ENCODE peak calls at places on chromosomes 1 and 21, in nine cellular contexts. O, M, K, G, I, R, B, D and Z are unnamed samples.

GRCh38 chr1:51433269-51433971 is 85.6 kb downstream of the EPS15 start:
- DNase-seq in O (no peak), M (no peak), K (peak), G (no peak), I (no peak), R (no peak), B (no peak), D (no peak), Z (no peak)

GRCh38 chr1:212609701-212610574 is 1.4 kb downstream of the ATF3 start:
- DNase-seq in O (no peak), M (peak), K (peak), G (no peak), I (no peak), R (no peak), B (no peak), D (no peak), Z (no peak)

GRCh38 chr1:9350011-9350907 is 57.6 kb downstream of the SPSB1 start:
- DNase-seq in O (no peak), M (no peak), K (no peak), G (no peak), I (no peak), R (no peak), B (no peak), D (no peak), Z (no peak)

GRCh38 chr21:45471229-45472052 is 66.5 kb downstream of the COL18A1 start:
- DNase-seq in O (no peak), M (no peak), K (no peak), G (no peak), I (no peak), R (no peak), B (no peak), D (no peak), Z (peak)

GRCh38 chr1:24936688-24937087 is 6.6 kb upstream of the RUNX3 start:
- DNase-seq in O (no peak), M (no peak), K (no peak), G (no peak), I (no peak), R (no peak), B (no peak), D (no peak), Z (no peak)

GRCh38 chr1:85118751-85119150 is 70.5 kb upstream of the MCOLN3 start:
- DNase-seq in O (no peak), M (no peak), K (no peak), G (no peak), I (no peak), R (no peak), B (no peak), D (no peak), Z (no peak)

GRCh38 chr1:172561252-172561651 is 28.3 kb downstream of the SUCO start:
- DNase-seq in O (no peak), M (no peak), K (no peak), G (no peak), I (no peak), R (no peak), B (no peak), D (no peak), Z (no peak)

GRCh38 chr1:206687251-206687914 is 2.7 kb downstream of the MAPKAPK2 start:
- DNase-seq in O (no peak), M (no peak), K (no peak), G (no peak), I (no peak), R (no peak), B (no peak), D (no peak), Z (no peak)

GRCh38 chr1:245380790-245381535 is 226.2 kb downstream of the KIF26B start:
- DNase-seq in O (no peak), M (peak), K (no peak), G (no peak), I (no peak), R (no peak), B (no peak), D (no peak), Z (no peak)

GRCh38 chr1:210362526-210362925 is 33.8 kb downstream of the HHAT start:
- DNase-seq in O (no peak), M (no peak), K (no peak), G (no peak), I (no peak), R (no peak), B (no peak), D (no peak), Z (no peak)

GRCh38 chr1:70617728-70618127 is 206.7 kb downstream of the CTH start:
- DNase-seq in O (no peak), M (no peak), K (no peak), G (no peak), I (no peak), R (no peak), B (no peak), D (no peak), Z (no peak)

GRCh38 chr1:237953238-237953637 is 62.5 kb upstream of the ZP4 start:
- DNase-seq in O (no peak), M (peak), K (no peak), G (no peak), I (no peak), R (no peak), B (no peak), D (no peak), Z (no peak)

GRCh38 chr1:1141911-1142250 is 26.0 kb upstream of the C1orf159 start:
- DNase-seq in O (no peak), M (no peak), K (no peak), G (no peak), I (no peak), R (no peak), B (no peak), D (no peak), Z (no peak)

GRCh38 chr21:42784276-42784675 is 95.1 kb downstream of the WDR4 start:
- DNase-seq in O (no peak), M (no peak), K (no peak), G (no peak), I (no peak), R (no peak), B (no peak), D (no peak), Z (no peak)

GRCh38 chr1:234987415-234988159 is 141.1 kb downstream of the TOMM20 start:
- DNase-seq in O (no peak), M (peak), K (no peak), G (peak), I (no peak), R (no peak), B (no peak), D (no peak), Z (peak)

GRCh38 chr1:1062364-1063163 is 11.5 kb downstream of the RNF223 start:
- DNase-seq in O (no peak), M (no peak), K (no peak), G (no peak), I (no peak), R (no peak), B (no peak), D (no peak), Z (no peak)

GRCh38 chr1:51520700-51521248 is 1.7 kb upstream of the EPS15 start:
- DNase-seq in O (no peak), M (no peak), K (peak), G (peak), I (no peak), R (no peak), B (no peak), D (no peak), Z (no peak)